ENCODE peak calls at places on chromosomes 1 and 21, in seven cellular contexts. R is heart right ventricle; H is adrenal gland; A is K562; B is testis; I is CD4-positive, alpha-beta T cell; F is CD8-positive, alpha-beta T cell. Q is an unnamed sample. For H3K27me3, the result is how much of the 10 kb centered on the place peaks cover.

GRCh38 chr1:219544163-219544846 is 68.6 kb downstream of the ZC3H11B start:
- DNase-seq in R (no peak), H (no peak), A (no peak), B (no peak), I (no peak), F (no peak), Q (no peak)

GRCh38 chr1:89732643-89733222 is 88.1 kb upstream of the LRRC8D start:
- DNase-seq in R (no peak), H (no peak), A (no peak), B (no peak), I (no peak), F (no peak), Q (no peak)

GRCh38 chr1:158246650-158247049 is 7.6 kb upstream of the CD1A start:
- DNase-seq in R (no peak), H (no peak), A (no peak), B (no peak), I (no peak), F (no peak), Q (no peak)

GRCh38 chr1:204327359-204327758 is 32.4 kb downstream of the PLEKHA6 start:
- DNase-seq in R (no peak), H (no peak), A (no peak), B (no peak), I (no peak), F (no peak), Q (no peak)

GRCh38 chr21:46022551-46023107 is 41.1 kb downstream of the COL6A1 start:
- DNase-seq in R (peak), H (peak), A (peak), B (peak), I (no peak), F (no peak), Q (no peak)

GRCh38 chr1:1889847-1890505 is 911 bp downstream of the GNB1 start:
- DNase-seq in R (peak), H (no peak), A (peak), B (peak), I (peak), F (peak), Q (peak)

GRCh38 chr1:21638531-21639341 is 30.4 kb downstream of the RAP1GAP start:
- DNase-seq in R (no peak), H (peak), A (peak), B (no peak), I (no peak), F (no peak), Q (no peak)

GRCh38 chr1:70084314-70084915 is 121.0 kb downstream of the LRRC40 start:
- DNase-seq in R (no peak), H (no peak), A (no peak), B (no peak), I (no peak), F (no peak), Q (no peak)

GRCh38 chr1:12438349-12438924 is 179.6 kb downstream of the DHRS3 start:
- DNase-seq in R (no peak), H (no peak), A (no peak), B (no peak), I (peak), F (no peak), Q (no peak)

DNA sequence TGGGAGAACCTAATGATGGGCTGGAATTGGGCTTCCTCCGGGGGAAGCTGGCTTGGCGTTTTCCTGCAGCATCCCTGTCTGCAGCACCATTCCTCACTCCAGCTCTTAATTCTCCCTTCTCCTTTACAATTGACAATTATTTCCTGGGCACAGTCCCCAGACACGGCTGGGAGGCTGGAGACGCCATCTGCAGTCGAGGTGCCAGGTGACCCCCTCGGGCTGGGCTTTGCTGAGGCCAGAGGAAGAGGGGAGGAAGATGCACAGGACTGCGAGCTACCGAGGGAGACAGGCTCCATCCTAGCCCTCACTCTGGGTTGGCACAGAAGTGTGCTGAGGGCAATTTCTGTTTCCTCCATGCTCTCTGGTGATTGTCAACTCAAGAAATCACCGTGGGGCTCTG is 453.8 kb downstream of the PTPRU start:
- DNase-seq in R (no peak), H (no peak), A (no peak), B (no peak), I (no peak), F (no peak), Q (no peak)
- H3K27me3 ChIP-seq in R (half or more), H (under half), A (under half), B (under half), I (under half), F (under half), Q (under half)

GRCh38 chr1:33430751-33431593 is at the start of gene PHC2:
- DNase-seq in R (peak), H (peak), A (peak), B (peak), I (peak), F (peak), Q (peak)
- TF ChIP-seq CTCF in R (peak), H (peak), A (peak), B (peak), I (no peak), F (no peak), Q (no peak)

DNA sequence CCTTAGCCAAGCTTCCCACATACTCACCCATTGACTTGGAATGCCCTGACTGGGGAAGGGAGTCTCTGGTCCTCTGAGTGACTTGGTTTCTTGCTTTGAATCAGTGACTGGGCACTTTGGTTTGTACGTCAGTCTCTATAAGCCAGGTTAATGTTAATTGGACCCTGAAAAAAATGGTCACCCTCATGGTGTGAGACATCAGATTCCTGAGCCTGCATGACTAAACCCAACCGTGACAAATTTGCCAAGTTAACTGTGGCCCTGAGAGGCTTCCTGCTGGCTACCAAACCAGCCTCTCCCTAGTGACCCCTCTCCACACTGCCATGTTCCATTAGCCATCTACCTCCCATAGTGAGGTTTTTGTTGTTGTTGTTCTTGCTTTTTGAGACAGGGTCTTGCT is 44.1 kb upstream of the ITPKB start:
- DNase-seq in R (no peak), H (no peak), A (no peak), B (no peak), I (no peak), F (no peak), Q (no peak)
- H3K27ac ChIP-seq in R (no peak), H (no peak), A (no peak), B (no peak), I (no peak), F (no peak), Q (no peak)

GRCh38 chr1:75125161-75125681 is 9.0 kb upstream of the LHX8 start:
- DNase-seq in R (no peak), H (no peak), A (no peak), B (peak), I (no peak), F (no peak), Q (no peak)
- H3K27me3 ChIP-seq in R (half or more), H (under half), A (under half), B (under half), I (half or more), F (under half), Q (under half)

GRCh38 chr1:203326830-203327683 is 21.7 kb downstream of the BTG2 start:
- DNase-seq in R (peak), H (peak), A (peak), B (peak), I (peak), F (peak), Q (peak)

GRCh38 chr1:203323587-203323986 is 18.3 kb downstream of the BTG2 start:
- DNase-seq in R (no peak), H (no peak), A (no peak), B (no peak), I (no peak), F (no peak), Q (no peak)

GRCh38 chr1:203325004-203325417 is 19.7 kb downstream of the BTG2 start:
- DNase-seq in R (no peak), H (no peak), A (no peak), B (no peak), I (peak), F (peak), Q (peak)

GRCh38 chr1:203324103-203325003 is 19.0 kb downstream of the BTG2 start:
- DNase-seq in R (no peak), H (no peak), A (no peak), B (no peak), I (peak), F (peak), Q (no peak)

GRCh38 chr1:203325418-203326091 is 20.2 kb downstream of the BTG2 start:
- DNase-seq in R (peak), H (peak), A (no peak), B (peak), I (no peak), F (no peak), Q (peak)
- TF ChIP-seq CTCF in R (no peak), H (no peak), A (no peak), B (no peak), I (no peak), F (no peak), Q (no peak)

GRCh38 chr21:25967566-25968438 is 202.8 kb downstream of the APP start:
- DNase-seq in R (no peak), H (no peak), A (no peak), B (no peak), I (no peak), F (no peak), Q (no peak)
- H3K27ac ChIP-seq in R (peak), H (peak), A (no peak), B (peak), I (no peak), F (no peak), Q (no peak)

DNA sequence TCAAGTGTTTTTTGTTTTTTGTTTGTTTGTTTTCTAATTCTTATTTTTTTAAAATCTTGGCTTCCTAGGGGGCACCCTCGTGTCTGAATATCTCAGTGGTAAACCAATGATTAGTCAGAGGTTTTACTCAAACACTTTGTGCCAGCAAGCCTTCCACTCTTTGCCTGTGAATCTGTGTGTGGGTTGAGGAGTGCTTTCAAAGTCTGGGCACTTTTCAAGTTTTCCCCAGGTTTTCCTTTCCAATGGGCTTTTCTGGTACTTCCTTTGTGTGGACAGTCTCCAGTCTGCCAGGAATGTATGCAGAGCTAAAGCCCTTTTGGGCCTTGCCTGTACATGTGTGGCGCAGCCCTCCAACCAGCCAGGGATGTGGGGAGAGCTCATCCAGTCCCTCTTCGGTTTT is 9.7 kb upstream of the PPIE start:
- DNase-seq in R (no peak), H (no peak), A (no peak), B (no peak), I (no peak), F (no peak), Q (no peak)
- H3K27me3 ChIP-seq in R (half or more), H (under half), A (under half), B (under half), I (half or more), F (under half), Q (under half)

GRCh38 chr1:90969241-90969640 is 52.6 kb downstream of the ZNF644 start:
- DNase-seq in R (no peak), H (no peak), A (no peak), B (no peak), I (no peak), F (no peak), Q (peak)

GRCh38 chr1:90959352-90960206 is 62.3 kb downstream of the ZNF644 start:
- DNase-seq in R (no peak), H (no peak), A (no peak), B (no peak), I (no peak), F (no peak), Q (no peak)

GRCh38 chr1:90963236-90963635 is 58.6 kb downstream of the ZNF644 start:
- DNase-seq in R (no peak), H (no peak), A (no peak), B (no peak), I (no peak), F (no peak), Q (no peak)

GRCh38 chr1:90963651-90964050 is 58.2 kb downstream of the ZNF644 start:
- DNase-seq in R (no peak), H (no peak), A (no peak), B (no peak), I (no peak), F (no peak), Q (no peak)

DNA sequence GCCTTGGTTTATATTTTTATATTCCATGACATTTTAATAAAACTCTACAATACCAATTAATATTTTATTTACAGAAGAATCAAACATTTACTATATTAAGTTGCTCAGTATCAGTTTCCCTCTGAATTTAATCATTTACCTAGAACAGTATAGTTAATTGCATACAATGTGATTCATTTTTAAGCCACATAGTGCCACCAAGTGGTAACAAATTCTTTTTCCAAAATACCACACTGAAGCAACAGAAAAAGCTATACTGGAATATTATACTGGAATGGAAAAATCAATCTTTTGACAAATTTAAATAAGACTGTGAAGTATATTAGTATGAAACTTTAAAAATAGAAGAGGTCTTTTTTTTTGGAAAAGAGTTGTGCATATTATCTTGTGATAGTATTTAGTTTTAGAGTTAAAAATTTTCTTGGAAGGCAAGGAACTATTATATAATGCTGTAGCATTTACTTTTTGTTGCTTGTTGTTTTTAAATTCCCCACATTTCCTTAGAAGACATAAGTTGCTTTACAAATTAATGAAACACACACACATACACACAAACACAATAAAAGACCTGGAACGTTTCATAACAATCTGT is 57.3 kb downstream of the ZNF644 start:
- DNase-seq in R (no peak), H (no peak), A (no peak), B (no peak), I (no peak), F (no peak), Q (no peak)
- TF ChIP-seq CTCF in R (peak), H (peak), A (peak), B (no peak), I (peak), F (no peak), Q (no peak)

GRCh38 chr1:3480369-3480719 is 25.9 kb downstream of the ARHGEF16 start:
- DNase-seq in R (no peak), H (no peak), A (no peak), B (no peak), I (no peak), F (no peak), Q (no peak)
- H3K27ac ChIP-seq in R (no peak), H (no peak), A (no peak), B (no peak), I (no peak), F (no peak), Q (no peak)

GRCh38 chr1:51962486-51963356 is 27.8 kb downstream of the RAB3B start:
- DNase-seq in R (no peak), H (no peak), A (no peak), B (no peak), I (no peak), F (no peak), Q (no peak)

GRCh38 chr1:51961954-51962353 is 28.5 kb downstream of the RAB3B start:
- DNase-seq in R (no peak), H (no peak), A (no peak), B (no peak), I (no peak), F (no peak), Q (no peak)

GRCh38 chr1:51958824-51959223 is 31.7 kb downstream of the RAB3B start:
- DNase-seq in R (no peak), H (no peak), A (no peak), B (no peak), I (no peak), F (no peak), Q (no peak)

GRCh38 chr1:51960262-51960661 is 30.2 kb downstream of the RAB3B start:
- DNase-seq in R (no peak), H (peak), A (no peak), B (no peak), I (no peak), F (no peak), Q (peak)

DNA sequence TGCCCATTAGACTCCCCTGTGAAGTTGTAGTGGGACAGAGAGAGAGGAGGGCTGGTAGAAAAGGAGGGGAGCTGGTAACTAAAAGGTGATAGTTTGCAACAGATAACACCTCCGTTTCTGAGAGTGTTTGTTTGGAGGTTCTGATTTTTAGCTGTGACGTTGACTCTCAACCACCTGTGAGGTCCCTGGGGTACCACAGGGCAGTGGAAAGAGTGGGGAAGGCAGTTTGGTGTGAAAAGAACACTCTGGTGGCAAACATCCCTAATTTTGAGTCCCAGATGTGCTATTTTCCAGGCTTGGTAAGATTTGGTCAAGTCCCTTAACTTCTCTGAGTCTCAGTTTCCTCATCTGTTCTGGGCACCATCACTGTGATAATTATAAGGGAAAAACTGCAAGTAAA is 29.3 kb downstream of the RAB3B start:
- DNase-seq in R (no peak), H (no peak), A (no peak), B (no peak), I (no peak), F (no peak), Q (no peak)
- H3K27me3 ChIP-seq in R (half or more), H (under half), A (under half), B (under half), I (under half), F (under half), Q (under half)

Q was measured in WERI-Rb-1.